ENCODE peak calls at places on chromosomes 5 and 9, in six cellular contexts. S is right cardiac atrium, Q is psoas muscle, O is HepG2, N is prostate gland, T is Peyer's patch. Y is an unnamed sample. For H3K27me3 and H3K4me1, the result is how much of the 10 kb centered on the place peaks cover.

GRCh38 chr9:98873535-98874432 is 66.3 kb downstream of the GALNT12 start:
- DNase-seq in S (peak), Q (peak), O (no peak), N (no peak), T (no peak), Y (no peak)

GRCh38 chr5:6856658-6857057 is 143.4 kb downstream of the TENT4A start:
- DNase-seq in S (no peak), Q (no peak), O (no peak), N (peak), T (no peak), Y (no peak)

GRCh38 chr5:13611604-13612003 is 332.9 kb downstream of the DNAH5 start:
- DNase-seq in S (no peak), Q (no peak), O (no peak), N (no peak), T (no peak), Y (no peak)

GRCh38 chr5:138454121-138454520 is 11.2 kb upstream of the EGR1 start:
- DNase-seq in S (no peak), Q (peak), O (no peak), N (no peak), T (no peak), Y (no peak)

GRCh38 chr5:14995229-14995628 is 123.7 kb upstream of the ANKH start:
- DNase-seq in S (no peak), Q (no peak), O (no peak), N (no peak), T (peak), Y (no peak)

GRCh38 chr5:124906339-124907097 is 160.1 kb upstream of the ZNF608 start:
- DNase-seq in S (peak), Q (peak), O (peak), N (peak), T (peak), Y (no peak)

GRCh38 chr5:107072967-107073366 is 597.8 kb downstream of the EFNA5 start:
- DNase-seq in S (no peak), Q (no peak), O (no peak), N (no peak), T (no peak), Y (no peak)

GRCh38 chr5:158816306-158816705 is 283.4 kb downstream of the EBF1 start:
- DNase-seq in S (no peak), Q (no peak), O (no peak), N (no peak), T (no peak), Y (no peak)

GRCh38 chr5:149799119-149799623 is 69.1 kb downstream of the PPARGC1B start:
- DNase-seq in S (peak), Q (peak), O (peak), N (no peak), T (peak), Y (no peak)

GRCh38 chr5:53030828-53031425 is 41.8 kb downstream of the ITGA2 start:
- DNase-seq in S (no peak), Q (no peak), O (no peak), N (no peak), T (no peak), Y (no peak)

GRCh38 chr9:34252670-34253459 is 74.0 kb downstream of the UBAP1 start:
- DNase-seq in S (peak), Q (peak), O (peak), N (peak), T (no peak), Y (peak)

GRCh38 chr5:32027717-32028321 is 146.3 kb downstream of the GOLPH3 start:
- DNase-seq in S (peak), Q (peak), O (peak), N (peak), T (peak), Y (no peak)

GRCh38 chr5:13957032-13957645 is 12.7 kb upstream of the DNAH5 start:
- DNase-seq in S (no peak), Q (no peak), O (peak), N (peak), T (no peak), Y (no peak)

GRCh38 chr9:122402403-122403268 is 31.8 kb downstream of the PTGS1 start:
- DNase-seq in S (no peak), Q (no peak), O (peak), N (no peak), T (no peak), Y (no peak)

GRCh38 chr9:106643211-106643930 is 219.6 kb upstream of the ZNF462 start:
- DNase-seq in S (no peak), Q (no peak), O (no peak), N (no peak), T (no peak), Y (no peak)

GRCh38 chr9:106639873-106640568 is 222.9 kb upstream of the ZNF462 start:
- DNase-seq in S (no peak), Q (no peak), O (no peak), N (peak), T (no peak), Y (no peak)

GRCh38 chr9:106649664-106650063 is 213.3 kb upstream of the ZNF462 start:
- DNase-seq in S (no peak), Q (no peak), O (no peak), N (no peak), T (no peak), Y (no peak)

GRCh38 chr9:106648799-106649198 is 214.2 kb upstream of the ZNF462 start:
- DNase-seq in S (no peak), Q (no peak), O (no peak), N (no peak), T (no peak), Y (no peak)

DNA sequence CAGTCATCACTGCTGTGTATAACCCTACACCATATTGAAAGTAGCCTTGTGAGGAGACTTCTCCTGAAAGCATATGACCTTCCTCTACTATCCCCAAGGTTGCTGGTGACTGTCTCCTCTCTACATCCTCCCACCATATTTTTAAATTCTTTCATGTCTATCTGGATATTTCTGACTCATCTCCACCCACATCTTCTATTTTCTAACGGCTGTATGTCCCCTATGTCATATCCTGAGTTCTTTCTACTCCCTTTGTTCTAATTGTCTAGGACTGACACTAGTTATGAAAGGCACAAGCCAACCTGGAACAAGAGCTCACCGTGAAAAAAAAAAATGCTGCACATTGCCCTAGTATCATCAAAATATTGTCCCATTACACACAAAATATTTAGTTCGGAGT is 218.3 kb upstream of the ZNF462 start:
- DNase-seq in S (no peak), Q (no peak), O (no peak), N (no peak), T (no peak), Y (no peak)
- H3K27me3 ChIP-seq in S (under half), Q (under half), O (under half), N (under half), T (under half), Y (under half)

GRCh38 chr5:132386644-132387286 is 17.3 kb downstream of the SLC22A5 start:
- DNase-seq in S (peak), Q (peak), O (peak), N (peak), T (peak), Y (peak)

GRCh38 chr5:132389453-132390286 is 20.2 kb downstream of the SLC22A5 start:
- DNase-seq in S (no peak), Q (peak), O (no peak), N (no peak), T (peak), Y (no peak)

GRCh38 chr5:132387649-132388117 is 18.2 kb downstream of the SLC22A5 start:
- DNase-seq in S (peak), Q (no peak), O (no peak), N (peak), T (peak), Y (peak)

GRCh38 chr5:132388244-132389050 is 18.9 kb downstream of the SLC22A5 start:
- DNase-seq in S (peak), Q (no peak), O (no peak), N (no peak), T (peak), Y (no peak)

GRCh38 chr5:132389051-132389331 is 19.5 kb downstream of the SLC22A5 start:
- DNase-seq in S (no peak), Q (no peak), O (no peak), N (no peak), T (no peak), Y (no peak)
- H3K4me1 ChIP-seq in S (under half), Q (under half), O (under half), N (under half), T (under half), Y (half or more)

GRCh38 chr5:76310208-76310607 is 92.9 kb upstream of the IQGAP2 start:
- DNase-seq in S (no peak), Q (no peak), O (no peak), N (no peak), T (no peak), Y (no peak)
- H3K27ac ChIP-seq in S (no peak), Q (no peak), O (no peak), N (no peak), T (no peak), Y (no peak)

DNA sequence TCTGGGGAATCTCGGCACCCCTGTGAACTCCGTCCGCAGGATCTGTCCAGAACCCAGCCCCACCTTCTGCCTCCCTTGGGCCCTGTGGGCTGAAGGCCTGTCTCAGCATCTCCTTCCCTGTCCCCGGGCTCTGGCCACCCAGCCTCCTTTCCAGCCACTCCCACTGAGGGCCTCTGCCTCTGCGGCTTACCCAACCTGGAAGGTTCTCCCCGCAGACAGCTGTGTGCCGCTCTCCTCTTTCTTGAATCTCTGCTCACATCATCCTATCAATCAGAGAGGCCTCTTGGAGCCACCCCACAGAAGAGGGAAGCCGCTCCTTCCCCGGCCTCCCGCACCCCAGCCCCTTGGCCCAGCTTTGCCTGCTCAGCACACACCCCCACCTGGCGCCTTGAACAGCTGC is 81.5 kb downstream of the TSPAN17 start:
- DNase-seq in S (no peak), Q (peak), O (no peak), N (no peak), T (no peak), Y (no peak)
- H3K27me3 ChIP-seq in S (under half), Q (under half), O (half or more), N (under half), T (under half), Y (half or more)

DNA sequence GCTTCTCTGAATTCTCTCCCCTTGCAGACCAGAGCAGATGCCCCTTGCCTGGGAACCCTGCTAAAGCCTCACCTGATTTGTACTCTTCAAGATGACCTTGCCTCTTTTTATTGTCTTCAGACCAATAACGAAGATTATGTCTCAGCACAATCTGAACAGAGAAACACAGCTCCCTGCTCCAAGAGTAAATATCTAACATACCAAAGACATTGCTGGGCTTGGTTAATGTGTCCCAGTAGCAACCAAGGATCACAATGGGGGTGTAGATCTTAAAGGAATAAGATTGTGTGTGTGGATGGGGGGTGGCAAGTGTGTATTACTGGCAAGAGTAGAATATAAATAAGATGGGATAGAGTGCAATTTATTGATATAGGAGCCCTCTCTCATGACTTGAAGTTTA is 67.6 kb upstream of the LHFPL2 start:
- DNase-seq in S (no peak), Q (no peak), O (no peak), N (no peak), T (no peak), Y (no peak)
- H3K4me1 ChIP-seq in S (under half), Q (under half), O (under half), N (under half), T (under half), Y (under half)